ENCODE peak calls at places on chromosomes 2 and 18, in eight cellular contexts. T, M, Q, A, D, I, K and H are unnamed samples.
A peak's percentile ranks its signal among the peaks of the same experiment; 100 is the strongest.

GRCh38 chr2:120208381-120209353 is 14.5 kb downstream of the TMEM185B start:
- DNase-seq in Q (no peak), T (no peak), I (no peak), K (no peak), A (no peak), D (no peak), M (no peak), H (no peak)

GRCh38 chr2:228728961-228729360 is 542.1 kb downstream of the PID1 start:
- DNase-seq in D (peak; percentile 35), Q (no peak), M (no peak), A (no peak), K (no peak), I (peak; percentile 9), T (peak; percentile 2), H (no peak)

GRCh38 chr2:216810399-216811160 is 49.3 kb downstream of the TNP1 start:
- DNase-seq in I (no peak), M (no peak), Q (no peak), K (no peak), D (no peak), A (no peak), T (no peak), H (no peak)

GRCh38 chr2:20674974-20675679 is 8.2 kb downstream of the GDF7 start:
- DNase-seq in I (peak; percentile 78), K (no peak), Q (no peak), D (no peak), M (no peak), A (peak; percentile 51), T (no peak), H (no peak)

GRCh38 chr18:74132201-74132600 is 15.4 kb downstream of the FBXO15 start:
- DNase-seq in K (no peak), T (no peak), A (no peak), Q (no peak), D (no peak), I (no peak), M (no peak), H (no peak)

GRCh38 chr18:31880186-31880898 is 62.6 kb downstream of the TRAPPC8 start:
- DNase-seq in K (no peak), A (no peak), D (no peak), I (no peak), Q (no peak), T (no peak), M (no peak), H (no peak)

GRCh38 chr18:10143601-10144000 is 229.8 kb downstream of the VAPA start:
- DNase-seq in D (no peak), I (no peak), M (no peak), Q (no peak), T (no peak), A (no peak), K (no peak), H (no peak)

GRCh38 chr2:236155406-236155805 is 12.8 kb downstream of the GBX2 start:
- DNase-seq in A (no peak), Q (no peak), I (no peak), K (no peak), M (no peak), D (no peak), T (no peak), H (no peak)

GRCh38 chr18:12005542-12006487 is 24.5 kb downstream of the IMPA2 start:
- DNase-seq in K (no peak), M (no peak), D (no peak), A (peak; percentile 73), Q (no peak), T (no peak), I (peak; percentile 94), H (no peak)

GRCh38 chr2:232951891-232952290 is 61.2 kb downstream of the NGEF start:
- DNase-seq in A (peak; percentile 35), D (no peak), T (no peak), Q (no peak), I (peak; percentile 65), M (no peak), K (no peak), H (no peak)

GRCh38 chr2:28477087-28477486 is 18.8 kb upstream of the PLB1 start:
- DNase-seq in D (no peak), Q (no peak), T (no peak), I (no peak), M (no peak), A (no peak), K (no peak), H (peak; percentile 45)

GRCh38 chr18:449374-449773 is 51.1 kb downstream of the COLEC12 start:
- DNase-seq in K (no peak), A (peak; percentile 39), I (peak; percentile 45), D (peak; percentile 47), Q (peak; percentile 35), M (no peak), T (peak; percentile 46), H (no peak)

GRCh38 chr2:71802556-71802955 is 345.1 kb downstream of the CYP26B1 start:
- DNase-seq in Q (no peak), A (no peak), I (no peak), K (no peak), T (no peak), D (no peak), M (no peak), H (no peak)

GRCh38 chr2:162184362-162184761 is 32.3 kb upstream of the GCG start:
- DNase-seq in Q (no peak), D (no peak), K (no peak), M (no peak), T (no peak), A (no peak), I (no peak), H (no peak)

GRCh38 chr2:129777757-129778607 is 201.5 kb upstream of the RAB6C start:
- DNase-seq in Q (no peak), A (no peak), I (no peak), D (no peak), T (no peak), M (no peak), K (no peak), H (no peak)

GRCh38 chr2:129779783-129780182 is 199.7 kb upstream of the RAB6C start:
- DNase-seq in K (no peak), A (no peak), D (no peak), Q (no peak), T (no peak), I (no peak), M (no peak), H (no peak)

GRCh38 chr2:129778608-129778877 is 200.9 kb upstream of the RAB6C start:
- DNase-seq in Q (no peak), D (no peak), I (no peak), K (no peak), M (no peak), T (no peak), A (no peak), H (no peak)

GRCh38 chr2:129775941-129776653 is 203.4 kb upstream of the RAB6C start:
- DNase-seq in Q (no peak), K (no peak), D (no peak), M (no peak), A (no peak), I (no peak), T (no peak), H (no peak)

DNA sequence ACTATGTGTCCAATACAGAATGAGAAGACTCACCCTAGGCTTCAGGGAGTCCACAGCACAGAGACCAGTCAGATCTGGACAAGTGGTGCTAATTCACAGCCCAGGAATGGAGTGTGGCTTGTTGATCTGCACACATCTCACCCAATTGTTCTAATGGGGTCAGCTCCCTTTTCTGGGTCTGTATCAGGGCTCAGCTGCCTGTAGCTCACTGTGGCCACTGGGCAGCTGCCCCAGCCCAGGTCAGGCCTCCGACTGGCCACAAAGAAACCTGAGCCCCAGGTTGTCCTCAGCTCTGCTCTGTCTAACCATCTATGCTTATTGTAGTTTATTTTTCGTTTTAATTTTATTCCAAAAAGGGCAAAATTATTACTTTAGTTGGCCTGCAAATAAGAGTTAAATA is 202.3 kb upstream of the RAB6C start:
- DNase-seq in D (no peak), M (no peak), K (no peak), A (no peak), Q (no peak), I (no peak), T (no peak), H (no peak)
- TF ChIP-seq EZH2phosphoT487 in D (no peak), M (no peak), K (no peak), A (no peak), Q (no peak), I (no peak), T (no peak), H (no peak)

DNA sequence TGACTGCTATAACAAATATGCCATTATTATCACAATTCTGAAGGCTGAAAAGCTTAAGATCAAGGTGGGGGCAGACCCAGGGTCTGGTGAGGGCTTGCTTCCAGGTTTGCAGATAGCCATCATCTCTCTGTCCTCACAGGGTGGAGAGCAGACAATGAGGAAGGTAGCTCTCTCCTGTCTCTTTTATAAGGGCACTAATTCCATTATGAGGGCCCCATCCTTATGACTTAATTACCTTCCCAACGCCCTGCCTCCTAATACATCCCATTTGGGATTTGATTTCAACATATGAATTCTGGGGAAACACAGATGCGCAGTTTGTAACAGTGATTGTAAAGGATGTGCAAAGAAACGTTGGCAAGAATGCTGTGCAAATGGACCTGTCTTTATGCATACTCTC is 44.8 kb downstream of the PARD3B start:
- DNase-seq in A (no peak), D (no peak), T (no peak), Q (no peak), M (no peak), K (no peak), I (no peak), H (no peak)
- H3K4me2 ChIP-seq in A (no peak overlapping the region), D (no peak overlapping the region), T (no peak overlapping the region), Q (no peak overlapping the region), M (no peak overlapping the region), K (no peak overlapping the region), I (no peak overlapping the region), H (no peak overlapping the region)

DNA sequence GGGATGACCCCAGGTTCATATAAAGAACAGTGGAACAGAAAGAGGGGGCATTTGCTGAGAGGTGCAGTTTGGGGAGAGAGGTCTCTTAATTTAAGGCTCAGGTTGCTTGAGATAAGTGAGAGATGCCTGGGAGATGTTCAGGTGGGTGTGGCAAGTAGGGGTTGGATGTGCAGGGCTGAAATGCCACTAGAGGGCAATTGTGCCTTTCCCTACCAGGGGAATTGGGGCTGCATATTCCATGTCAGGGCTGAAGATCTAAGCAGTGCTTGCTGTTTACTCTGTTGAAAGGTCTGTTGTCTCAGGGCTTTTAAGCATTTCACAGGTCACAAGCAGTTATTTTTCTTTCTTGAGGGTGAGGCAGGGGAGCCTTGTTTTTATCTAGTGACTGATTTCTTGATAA is 7.8 kb downstream of the CCDC85A start:
- DNase-seq in A (peak; percentile 72), I (peak; percentile 81), M (peak; percentile 2), T (peak; percentile 64), K (no peak), D (peak; percentile 74), Q (peak; percentile 35), H (peak; percentile 29)
- TF ChIP-seq CTCF in A (peak; percentile 63), I (peak; percentile 81), M (peak; percentile 42), T (peak; percentile 66), K (peak; percentile 78), D (peak; percentile 94), Q (peak; percentile 53), H (peak; percentile 45)

DNA sequence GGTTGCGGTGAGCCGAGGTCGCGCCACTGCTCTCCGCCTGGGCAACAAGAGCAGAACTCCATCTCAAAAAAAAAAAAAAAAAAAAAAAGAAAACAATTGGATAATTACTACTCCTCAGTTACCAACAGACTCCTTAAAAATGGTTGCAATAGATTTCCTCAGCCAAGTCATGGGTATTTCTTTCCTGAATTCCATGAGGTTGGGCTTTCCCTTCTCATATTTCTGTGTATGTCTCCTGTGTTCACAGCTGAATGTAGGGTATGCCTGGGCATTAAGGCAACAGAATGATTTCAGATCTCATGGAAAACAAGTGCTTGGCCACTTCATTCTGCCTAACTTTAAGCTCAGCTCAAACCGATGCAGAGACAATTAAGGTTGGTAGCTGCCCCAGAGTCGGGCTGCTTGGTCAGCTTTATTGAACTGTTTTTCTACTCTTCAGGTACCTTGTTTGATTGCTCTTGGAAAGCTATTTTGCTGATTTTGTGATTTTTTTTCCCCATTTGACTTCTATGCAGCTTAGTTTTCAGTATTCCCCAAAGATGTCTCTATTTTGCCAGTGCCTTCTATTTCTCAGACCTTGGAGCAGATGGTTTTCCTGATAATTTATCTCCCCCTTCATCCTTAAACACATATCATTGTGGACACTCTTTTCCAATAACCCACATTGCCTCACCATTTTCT is 24.8 kb downstream of the KIF5C start:
- DNase-seq in Q (no peak), D (no peak), M (no peak), K (no peak), I (no peak), A (no peak), T (no peak), H (no peak)
- TF ChIP-seq EZH2phosphoT487 in Q (no peak), D (no peak), M (no peak), K (no peak), I (no peak), A (no peak), T (no peak), H (no peak)